ENCODE peak calls at places on chromosomes 3 and 15, in four cellular contexts. J, X, V and L are unnamed samples.

GRCh38 chr3:127848131-127849129 is 26.1 kb upstream of the MGLL start:
- DNase-seq in J (no peak), X (no peak), V (no peak), L (no peak)

GRCh38 chr3:161149529-161149928 is 44.4 kb upstream of the B3GALNT1 start:
- DNase-seq in J (no peak), X (peak), V (no peak), L (no peak)

GRCh38 chr3:61562810-61563613 is 1.6 kb downstream of the PTPRG start:
- DNase-seq in J (no peak), X (peak), V (no peak), L (no peak)

GRCh38 chr15:95972136-95972553 is 358.4 kb upstream of the NR2F2 start:
- DNase-seq in J (no peak), X (no peak), V (peak), L (no peak)

GRCh38 chr3:106326941-106327765 is 458.3 kb upstream of the CBLB start:
- DNase-seq in J (no peak), X (no peak), V (no peak), L (no peak)

GRCh38 chr3:25895443-25895842 is 105.6 kb downstream of the OXSM start:
- DNase-seq in J (no peak), X (no peak), V (no peak), L (no peak)

GRCh38 chr15:40084657-40085056 is 24.0 kb downstream of the BMF start:
- DNase-seq in J (no peak), X (no peak), V (no peak), L (no peak)

GRCh38 chr3:171181907-171182690 is 155.6 kb upstream of the SLC2A2 start:
- DNase-seq in J (no peak), X (no peak), V (peak), L (no peak)

GRCh38 chr3:187064210-187065115 is 74.8 kb downstream of the RPL39L start:
- DNase-seq in J (no peak), X (peak), V (no peak), L (no peak)

GRCh38 chr15:50259276-50259675 is 6.2 kb downstream of the HDC start:
- DNase-seq in J (no peak), X (no peak), V (no peak), L (peak)

GRCh38 chr3:176167272-176167671 is 1030.0 kb downstream of the TBL1XR1 start:
- DNase-seq in J (no peak), X (no peak), V (no peak), L (no peak)

GRCh38 chr3:148950806-148951205 is 40.5 kb upstream of the GYG1 start:
- DNase-seq in J (no peak), X (peak), V (no peak), L (no peak)

GRCh38 chr3:46695177-46695961 is 1.9 kb upstream of the ALS2CL start:
- DNase-seq in J (no peak), X (no peak), V (peak), L (peak)

GRCh38 chr15:70050970-70051369 is 46.7 kb downstream of the TLE3 start:
- DNase-seq in J (no peak), X (no peak), V (no peak), L (no peak)

DNA sequence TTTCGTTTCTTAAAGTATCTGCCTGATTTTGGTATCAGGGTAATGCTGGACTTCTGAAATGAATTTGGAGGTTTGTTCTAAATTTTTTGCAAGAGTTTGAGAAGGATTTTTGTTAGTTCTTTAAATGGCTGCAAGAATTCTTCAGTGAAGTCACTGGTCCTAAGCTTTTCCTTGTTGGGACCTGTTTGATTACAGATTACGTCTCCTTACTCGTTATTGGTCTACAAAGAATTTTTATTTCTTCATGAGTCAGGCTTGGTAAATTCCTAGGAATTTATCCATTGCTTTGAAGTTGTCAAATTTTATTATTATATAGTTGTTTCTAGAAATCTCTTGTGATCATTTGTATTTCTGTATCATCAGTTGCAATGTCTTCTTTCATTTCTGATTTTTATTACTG is 196.0 kb downstream of the DPH6 start:
- DNase-seq in J (no peak), X (no peak), V (no peak), L (no peak)
- TF ChIP-seq CBX5 in J (no peak), X (no peak), V (no peak), L (no peak)

DNA sequence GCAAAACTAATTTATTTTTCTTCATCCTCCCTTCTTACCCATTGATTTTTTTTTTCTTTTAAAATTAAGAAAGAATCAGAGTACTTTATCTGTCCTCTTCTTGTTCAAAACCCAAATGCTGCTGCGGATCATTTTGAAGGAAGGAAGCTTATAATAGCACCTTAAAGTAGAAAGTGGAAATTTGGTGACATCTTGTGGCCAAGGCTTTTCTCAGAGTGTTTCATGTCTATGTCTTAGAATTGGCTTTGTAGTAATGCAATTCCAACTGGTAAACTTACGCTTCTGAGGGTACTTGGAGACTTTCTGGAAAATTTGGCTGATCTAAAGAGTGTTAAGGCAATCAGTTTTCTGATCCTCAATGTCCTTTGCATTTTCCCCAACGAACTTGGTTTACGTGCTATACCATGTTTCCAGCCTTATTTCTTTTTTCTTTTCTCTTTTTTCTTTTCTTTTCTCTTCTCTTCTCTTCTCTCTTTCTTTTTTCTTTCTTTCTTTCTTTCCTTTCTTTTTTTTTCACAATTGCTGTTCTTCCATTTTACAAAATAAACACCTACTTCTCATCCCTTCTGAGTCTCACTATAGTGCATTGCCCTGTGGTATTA is 30.7 kb downstream of the C3orf38 start:
- DNase-seq in J (peak), X (no peak), V (peak), L (no peak)
- TF ChIP-seq YY1 in J (no peak), X (no peak), V (no peak), L (no peak)

GRCh38 chr3:140910860-140911259 is 30.8 kb upstream of the SLC25A36 start:
- DNase-seq in J (no peak), X (no peak), V (peak), L (peak)
- TF ChIP-seq CBX5 in J (no peak), X (no peak), V (no peak), L (no peak)

DNA sequence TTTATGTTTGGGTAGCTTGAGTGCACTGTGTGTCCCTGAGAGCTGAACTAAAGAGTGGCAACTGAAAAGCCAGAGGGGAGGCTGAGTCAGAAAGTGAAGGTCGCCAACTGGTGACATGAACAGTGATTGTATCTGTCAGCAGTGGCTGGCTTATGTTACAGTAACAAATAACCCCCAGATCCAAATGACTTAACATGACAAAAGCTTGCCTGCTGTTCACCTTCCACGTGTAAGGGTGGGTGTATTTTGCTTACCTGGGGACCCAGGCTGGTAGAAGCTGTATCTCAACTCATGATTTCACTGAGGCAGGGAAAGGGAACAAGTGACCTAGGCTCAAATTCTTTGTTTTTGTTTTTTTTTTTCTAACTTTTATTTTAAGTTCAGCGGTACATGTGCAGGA is 147.3 kb downstream of the THSD4 start:
- DNase-seq in J (no peak), X (no peak), V (no peak), L (no peak)
- TF ChIP-seq YY1 in J (no peak), X (no peak), V (no peak), L (no peak)

DNA sequence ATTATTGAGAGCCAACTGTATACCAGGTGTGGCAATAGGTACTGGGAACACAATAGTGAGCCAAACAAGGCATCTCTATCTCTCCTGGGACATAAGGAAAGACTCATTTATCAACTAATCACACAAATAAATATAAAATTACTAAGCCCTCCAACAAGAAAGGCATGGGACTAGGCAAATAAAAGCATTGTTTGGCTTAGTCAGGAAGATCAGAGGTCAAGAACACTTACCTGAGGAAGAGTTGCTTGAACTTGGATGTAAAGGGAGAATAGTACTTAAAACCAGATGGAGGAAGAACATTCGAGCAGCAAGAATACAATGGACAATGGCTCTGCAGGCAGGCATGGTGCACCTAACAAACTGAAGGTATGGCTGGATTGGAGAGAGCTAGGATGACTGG is 300.7 kb downstream of the WDR72 start:
- DNase-seq in J (no peak), X (peak), V (no peak), L (no peak)
- TF ChIP-seq CBX5 in J (no peak), X (no peak), V (no peak), L (no peak)

DNA sequence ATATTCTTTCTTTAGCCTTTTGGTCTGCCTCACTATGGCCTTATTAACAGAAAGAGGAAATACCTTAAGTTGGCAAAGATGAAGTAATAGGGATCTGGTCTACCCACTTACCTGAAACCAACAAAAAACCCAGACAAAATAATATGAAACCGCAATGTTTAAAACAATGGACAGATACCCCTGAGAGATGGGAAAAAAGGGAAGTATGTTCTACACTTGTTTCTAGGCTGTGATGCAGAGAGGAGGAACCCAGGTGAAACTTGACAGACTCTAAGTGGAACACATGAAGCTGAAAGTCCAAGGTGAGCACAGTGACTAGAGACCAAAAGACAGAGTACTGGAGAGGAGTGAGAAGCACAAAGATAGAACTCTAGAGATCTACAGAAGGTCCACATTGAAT is 78.4 kb downstream of the NR2E3 start:
- DNase-seq in J (peak), X (no peak), V (no peak), L (no peak)
- TF ChIP-seq YY1 in J (no peak), X (no peak), V (no peak), L (no peak)

DNA sequence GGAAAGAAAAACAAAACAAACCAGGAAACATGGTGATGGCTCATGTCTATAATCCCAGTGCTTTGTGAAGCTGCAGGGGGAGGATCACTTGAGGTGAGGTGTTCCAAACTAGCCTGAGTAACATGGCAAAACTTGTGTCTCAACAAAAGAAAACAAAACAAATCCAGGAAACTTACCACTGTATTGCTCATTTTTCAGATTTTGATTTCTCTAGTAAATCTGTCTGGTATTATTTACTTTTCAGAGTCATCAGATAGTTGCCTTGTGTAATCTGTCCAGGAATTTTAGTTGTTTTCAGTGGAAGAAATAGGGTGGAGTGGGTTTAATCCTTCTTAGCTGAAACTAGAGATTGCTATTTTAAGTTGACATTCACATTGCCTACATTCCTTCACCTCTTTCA is 91.8 kb upstream of the ALCAM start:
- DNase-seq in J (no peak), X (no peak), V (no peak), L (no peak)
- TF ChIP-seq CBX5 in J (no peak), X (no peak), V (no peak), L (no peak)

GRCh38 chr3:179452166-179452544 is 885 bp upstream of the GNB4 start:
- DNase-seq in J (no peak), X (no peak), V (peak), L (no peak)
- TF ChIP-seq YY1 in J (no peak), X (no peak), V (no peak), L (no peak)

GRCh38 chr15:31202953-31203352 is 101.4 kb upstream of the TRPM1 start:
- DNase-seq in J (no peak), X (no peak), V (no peak), L (no peak)

GRCh38 chr15:31206386-31207174 is 105.1 kb upstream of the TRPM1 start:
- DNase-seq in J (no peak), X (no peak), V (no peak), L (no peak)

GRCh38 chr15:31197497-31198414 is 96.2 kb upstream of the TRPM1 start:
- DNase-seq in J (peak), X (peak), V (peak), L (peak)

GRCh38 chr15:31203999-31204398 is 102.5 kb upstream of the TRPM1 start:
- DNase-seq in J (no peak), X (no peak), V (no peak), L (no peak)

GRCh38 chr15:31200735-31201151 is 99.2 kb upstream of the TRPM1 start:
- DNase-seq in J (no peak), X (peak), V (peak), L (no peak)
- TF ChIP-seq CBX5 in J (no peak), X (no peak), V (no peak), L (no peak)

GRCh38 chr3:24541935-24542334 is 47.3 kb upstream of the THRB start:
- DNase-seq in J (no peak), X (no peak), V (no peak), L (no peak)

GRCh38 chr3:24539699-24540098 is 45.0 kb upstream of the THRB start:
- DNase-seq in J (no peak), X (no peak), V (no peak), L (no peak)

GRCh38 chr3:24533557-24534193 is 39.0 kb upstream of the THRB start:
- DNase-seq in J (no peak), X (no peak), V (no peak), L (no peak)

DNA sequence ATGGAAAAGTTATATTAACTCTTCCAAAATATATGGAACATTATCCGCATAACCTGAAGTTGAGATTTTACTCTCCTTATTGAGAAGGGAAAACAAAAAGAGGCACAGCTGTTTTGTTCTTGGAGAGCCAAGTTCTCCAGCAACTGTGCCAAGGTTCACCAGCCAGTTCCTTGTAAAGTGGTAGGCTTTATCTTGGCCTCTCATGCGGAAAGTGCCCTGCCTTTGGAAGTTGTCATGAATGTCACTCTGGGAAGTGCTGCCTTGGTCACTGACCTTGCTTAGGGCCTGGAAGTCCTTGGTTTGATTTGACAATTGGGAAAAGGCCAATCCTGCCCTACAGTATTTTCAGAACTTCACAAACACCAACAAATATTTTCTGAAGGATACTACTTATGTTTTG is 44.2 kb upstream of the THRB start:
- DNase-seq in J (no peak), X (no peak), V (no peak), L (no peak)
- TF ChIP-seq YY1 in J (no peak), X (no peak), V (no peak), L (no peak)